ENCODE peak calls at places on chromosomes 1 and 21, in eight cellular contexts. V, L, Z, T, S, P, J and H are unnamed samples.
A peak's percentile ranks its signal among the peaks of the same experiment; 100 is the strongest.

GRCh38 chr1:114701931-114702330 is 6.6 kb upstream of the AMPD1 start:
- DNase-seq in J (no peak), V (no peak), S (no peak), L (no peak), P (no peak), T (no peak), Z (no peak), H (no peak)

GRCh38 chr1:23593556-23594148 is 34.4 kb upstream of the ID3 start:
- DNase-seq in S (no peak), J (no peak), V (no peak), T (no peak), L (no peak), Z (no peak), P (peak; percentile 98), H (no peak)

GRCh38 chr1:161044908-161045748 is 649 bp downstream of the USF1 start:
- DNase-seq in V (peak; percentile 55), P (peak; percentile 53), J (peak; percentile 47), T (no peak), Z (peak; percentile 56), L (peak; percentile 52), S (no peak), H (no peak)

GRCh38 chr1:3352952-3353331 is 101.5 kb upstream of the ARHGEF16 start:
- DNase-seq in J (no peak), V (peak; percentile 52), T (no peak), P (no peak), Z (peak; percentile 25), L (no peak), S (no peak), H (no peak)

GRCh38 chr1:9721606-9722377 is 70.3 kb downstream of the PIK3CD start:
- DNase-seq in Z (peak; percentile 20), P (peak; percentile 27), S (peak; percentile 54), T (no peak), L (peak; percentile 93), V (no peak), J (peak; percentile 85), H (no peak)

GRCh38 chr1:234925440-234926251 is 203.0 kb downstream of the TOMM20 start:
- DNase-seq in J (no peak), L (no peak), P (peak; percentile 97), V (peak; percentile 99), S (peak; percentile 38), Z (peak; percentile 98), T (peak; percentile 99), H (no peak)

GRCh38 chr1:181206979-181207790 is 118.7 kb downstream of the IER5 start:
- DNase-seq in Z (no peak), S (no peak), V (no peak), J (no peak), L (no peak), T (no peak), P (no peak), H (no peak)

GRCh38 chr1:52651904-52652303 is 18.9 kb downstream of the SHISAL2A start:
- DNase-seq in L (no peak), T (no peak), Z (no peak), V (peak; percentile 19), P (no peak), J (no peak), S (no peak), H (no peak)

GRCh38 chr1:229230893-229231753 is 39.8 kb upstream of the RAB4A start:
- DNase-seq in L (peak; percentile 50), T (no peak), V (no peak), P (peak; percentile 91), J (no peak), Z (peak; percentile 87), S (no peak), H (no peak)

GRCh38 chr1:25474439-25475047 is 43.8 kb downstream of the MACO1 start:
- DNase-seq in T (no peak), Z (no peak), J (no peak), S (no peak), V (no peak), L (no peak), P (no peak), H (no peak)

GRCh38 chr1:97038410-97038809 is 316.8 kb downstream of the PTBP2 start:
- DNase-seq in J (no peak), Z (no peak), S (no peak), V (peak; percentile 75), L (no peak), P (no peak), T (no peak), H (no peak)

GRCh38 chr1:181010789-181011188 is 11.9 kb downstream of the STX6 start:
- DNase-seq in S (no peak), L (no peak), V (no peak), J (no peak), P (no peak), Z (peak; percentile 34), T (no peak), H (no peak)

GRCh38 chr1:173562813-173563212 is 40.1 kb downstream of the SLC9C2 start:
- DNase-seq in P (no peak), T (no peak), L (peak; percentile 27), S (no peak), J (peak; percentile 2), Z (no peak), V (no peak), H (no peak)

GRCh38 chr1:42815938-42816599 is 853 bp upstream of the ERMAP start:
- DNase-seq in T (no peak), L (no peak), S (no peak), Z (peak; percentile 2), P (peak; percentile 5), J (no peak), V (peak; percentile 14), H (no peak)

GRCh38 chr1:62391369-62391971 is 45.4 kb upstream of the USP1 start:
- DNase-seq in Z (peak; percentile 15), J (peak; percentile 36), L (peak; percentile 83), P (no peak), T (no peak), S (peak; percentile 23), V (peak; percentile 11), H (no peak)

DNA sequence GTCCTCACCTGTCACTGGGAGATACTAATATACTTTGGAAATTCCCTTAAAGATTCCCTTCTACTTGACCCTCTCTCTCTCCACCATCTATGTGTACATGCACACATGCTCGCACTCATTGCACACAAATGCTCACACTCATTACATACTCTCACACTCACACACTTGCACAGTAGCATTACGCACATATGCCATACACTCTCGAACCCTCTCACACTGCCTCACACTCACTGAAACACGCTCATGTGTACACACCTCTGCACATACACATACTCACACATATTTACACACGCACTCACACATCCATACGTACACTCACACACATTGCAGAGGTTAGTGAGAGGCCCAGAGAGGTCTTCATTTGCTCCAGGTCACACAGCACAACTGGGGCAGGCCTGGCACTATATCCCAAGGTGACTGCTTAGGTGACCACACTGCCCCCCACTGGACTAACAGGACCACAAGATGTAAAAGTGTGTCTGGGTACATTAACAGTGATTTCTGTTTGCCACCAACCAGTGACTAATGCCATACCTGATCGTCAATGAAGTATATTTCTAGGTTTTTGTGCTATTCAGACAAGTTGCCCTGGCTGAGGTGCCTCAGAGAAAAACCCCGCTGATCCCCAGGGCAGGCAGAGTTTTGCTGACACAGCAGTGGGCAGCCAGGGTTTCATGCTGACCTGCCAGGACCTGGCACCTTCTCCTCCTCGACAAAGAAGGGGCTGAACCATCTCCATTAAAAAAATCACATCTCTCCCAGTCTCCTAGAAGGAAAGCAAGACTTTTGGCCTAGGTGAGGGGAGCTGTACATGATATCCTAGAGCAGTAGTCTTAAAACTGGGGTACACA is 28.5 kb upstream of the CAMK1G start:
- DNase-seq in V (no peak), J (no peak), T (no peak), Z (no peak), P (no peak), L (no peak), S (no peak), H (no peak)
- TF ChIP-seq CTCF in V (no peak), J (no peak), T (no peak), Z (peak; percentile 10), P (no peak), L (no peak), S (peak; percentile 58), H (no peak)

GRCh38 chr1:31514117-31514516 is 62.2 kb upstream of the TINAGL1 start:
- DNase-seq in P (no peak), S (no peak), J (no peak), V (no peak), Z (no peak), L (no peak), T (no peak), H (no peak)

GRCh38 chr1:31521761-31522555 is 54.4 kb upstream of the TINAGL1 start:
- DNase-seq in Z (no peak), S (no peak), L (no peak), T (no peak), P (peak; percentile 30), V (no peak), J (no peak), H (no peak)

GRCh38 chr1:31515061-31515775 is 61.1 kb upstream of the TINAGL1 start:
- DNase-seq in J (no peak), Z (no peak), V (no peak), P (peak; percentile 39), S (no peak), L (no peak), T (no peak), H (no peak)

GRCh38 chr1:31515936-31516335 is 60.4 kb upstream of the TINAGL1 start:
- DNase-seq in T (no peak), J (no peak), P (no peak), L (no peak), Z (no peak), S (no peak), V (no peak), H (no peak)

DNA sequence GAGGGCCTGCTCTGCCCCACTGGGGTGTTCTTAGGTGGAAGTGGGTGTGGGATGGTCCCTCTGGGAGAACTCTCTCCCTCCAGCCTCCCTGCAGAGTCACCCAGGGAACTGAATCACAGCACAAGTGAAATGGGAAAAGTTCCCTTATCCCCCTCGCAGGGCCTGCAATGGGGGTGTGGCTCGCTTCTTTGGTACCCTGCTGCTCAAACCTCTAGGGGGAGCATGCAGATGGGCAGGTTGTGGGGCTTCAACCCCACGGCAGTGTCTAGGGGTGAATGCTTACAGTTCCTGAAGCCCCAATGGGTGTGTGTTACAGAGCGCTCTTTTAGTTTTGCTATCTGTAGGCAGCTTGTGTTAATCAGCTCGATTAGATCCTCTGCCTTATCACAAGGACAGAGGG is 59.0 kb upstream of the TINAGL1 start:
- DNase-seq in P (no peak), S (no peak), T (no peak), V (no peak), Z (no peak), L (peak; percentile 33), J (no peak), H (no peak)
- TF ChIP-seq CTCF in P (no peak), S (peak; percentile 43), T (no peak), V (no peak), Z (peak; percentile 12), L (no peak), J (no peak), H (no peak)

DNA sequence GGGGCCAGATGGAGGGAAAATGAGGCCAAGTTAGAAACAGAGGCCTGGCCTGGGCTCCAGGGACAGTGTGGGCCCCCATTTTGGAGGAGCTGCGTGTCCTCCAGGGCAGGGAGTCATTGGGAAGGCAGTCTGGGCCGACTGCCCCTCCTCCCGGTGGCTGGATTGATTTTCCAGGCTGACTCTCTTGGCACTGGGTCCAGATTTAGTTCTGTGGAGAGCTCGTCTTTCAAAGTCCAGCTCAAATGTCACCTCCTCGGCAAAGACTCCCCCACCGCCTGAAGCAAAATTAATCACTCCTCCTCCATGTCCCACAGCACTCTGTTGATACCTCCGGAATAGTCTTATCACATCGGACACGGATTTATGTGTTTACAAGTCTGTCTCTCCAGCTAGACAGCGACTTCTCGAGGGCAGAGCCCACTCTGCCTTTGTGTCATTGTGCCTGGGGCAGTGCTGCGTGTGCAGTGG is 175.1 kb downstream of the CAMTA1 start:
- DNase-seq in L (no peak), P (peak; percentile 36), V (peak; percentile 33), Z (no peak), J (no peak), T (no peak), S (no peak), H (no peak)
- TF ChIP-seq CTCF in L (no peak), P (no peak), V (no peak), Z (no peak), J (no peak), T (no peak), S (no peak), H (no peak)

GRCh38 chr21:35885942-35886541 is 174.3 kb downstream of the SETD4 start:
- DNase-seq in J (no peak), Z (no peak), L (no peak), S (no peak), P (no peak), V (no peak), T (no peak), H (no peak)
- TF ChIP-seq CTCF in J (no peak), Z (no peak), L (no peak), S (peak; percentile 26), P (no peak), V (no peak), T (no peak), H (no peak)